ENCODE peak calls at places on chromosomes 3 and 15, in five cellular contexts. One of them, this sample, is unnamed.

GRCh38 chr3:150371741-150372254 is 36.3 kb upstream of the TSC22D2 start:
- DNase-seq in activated CD8-positive, alpha-beta memory T cell treated with anti-CD3 and anti-CD28 coated beads, Interleukin-2, amount 50 U/mL, for 48 hours: no peak
- DNase-seq in hypothalamus: no peak
- DNase-seq in activated T-cell treated with anti-CD3 and anti-CD28 coated beads for 48 hours: no peak
- DNase-seq in activated CD4-positive, CD25-positive, alpha-beta regulatory T cell: no peak
- DNase-seq in this sample: peak; percentile 75

GRCh38 chr3:159260049-159260662 is 458.3 kb downstream of the MFSD1 start:
- DNase-seq in activated CD8-positive, alpha-beta memory T cell treated with anti-CD3 and anti-CD28 coated beads, Interleukin-2, amount 50 U/mL, for 48 hours: no peak
- DNase-seq in hypothalamus: no peak
- DNase-seq in activated T-cell treated with anti-CD3 and anti-CD28 coated beads for 48 hours: no peak
- DNase-seq in activated CD4-positive, CD25-positive, alpha-beta regulatory T cell: no peak
- DNase-seq in this sample: peak; percentile 36

GRCh38 chr15:74132681-74133070 is 2.3 kb downstream of the ISLR2 start:
- DNase-seq in activated CD8-positive, alpha-beta memory T cell treated with anti-CD3 and anti-CD28 coated beads, Interleukin-2, amount 50 U/mL, for 48 hours: peak; percentile 59
- DNase-seq in hypothalamus: no peak
- DNase-seq in activated T-cell treated with anti-CD3 and anti-CD28 coated beads for 48 hours: no peak
- DNase-seq in activated CD4-positive, CD25-positive, alpha-beta regulatory T cell: no peak
- DNase-seq in this sample: no peak

GRCh38 chr3:15148614-15149013 is 49.7 kb upstream of the RBSN start:
- DNase-seq in activated CD8-positive, alpha-beta memory T cell treated with anti-CD3 and anti-CD28 coated beads, Interleukin-2, amount 50 U/mL, for 48 hours: no peak
- DNase-seq in hypothalamus: no peak
- DNase-seq in activated T-cell treated with anti-CD3 and anti-CD28 coated beads for 48 hours: no peak
- DNase-seq in activated CD4-positive, CD25-positive, alpha-beta regulatory T cell: no peak
- DNase-seq in this sample: peak; percentile 3

GRCh38 chr3:183500349-183500748 is 55.2 kb downstream of the KLHL6 start:
- DNase-seq in activated CD8-positive, alpha-beta memory T cell treated with anti-CD3 and anti-CD28 coated beads, Interleukin-2, amount 50 U/mL, for 48 hours: no peak
- DNase-seq in hypothalamus: no peak
- DNase-seq in activated T-cell treated with anti-CD3 and anti-CD28 coated beads for 48 hours: no peak
- DNase-seq in activated CD4-positive, CD25-positive, alpha-beta regulatory T cell: no peak
- DNase-seq in this sample: no peak

GRCh38 chr3:46059432-46059831 is 32.1 kb upstream of the XCR1 start:
- DNase-seq in activated CD8-positive, alpha-beta memory T cell treated with anti-CD3 and anti-CD28 coated beads, Interleukin-2, amount 50 U/mL, for 48 hours: no peak
- DNase-seq in hypothalamus: no peak
- DNase-seq in activated T-cell treated with anti-CD3 and anti-CD28 coated beads for 48 hours: no peak
- DNase-seq in activated CD4-positive, CD25-positive, alpha-beta regulatory T cell: no peak
- DNase-seq in this sample: no peak

GRCh38 chr3:134449277-134449676 is 36.5 kb downstream of the ANAPC13 start:
- DNase-seq in activated CD8-positive, alpha-beta memory T cell treated with anti-CD3 and anti-CD28 coated beads, Interleukin-2, amount 50 U/mL, for 48 hours: no peak
- DNase-seq in hypothalamus: no peak
- DNase-seq in activated T-cell treated with anti-CD3 and anti-CD28 coated beads for 48 hours: no peak
- DNase-seq in activated CD4-positive, CD25-positive, alpha-beta regulatory T cell: no peak
- DNase-seq in this sample: no peak

GRCh38 chr3:53819163-53819868 is 26.9 kb downstream of the CHDH start:
- DNase-seq in activated CD8-positive, alpha-beta memory T cell treated with anti-CD3 and anti-CD28 coated beads, Interleukin-2, amount 50 U/mL, for 48 hours: peak; percentile 20
- DNase-seq in hypothalamus: no peak
- DNase-seq in activated T-cell treated with anti-CD3 and anti-CD28 coated beads for 48 hours: no peak
- DNase-seq in activated CD4-positive, CD25-positive, alpha-beta regulatory T cell: no peak
- DNase-seq in this sample: no peak

GRCh38 chr15:67472957-67473356 is 48.0 kb upstream of the C15orf61 start:
- DNase-seq in activated CD8-positive, alpha-beta memory T cell treated with anti-CD3 and anti-CD28 coated beads, Interleukin-2, amount 50 U/mL, for 48 hours: no peak
- DNase-seq in hypothalamus: no peak
- DNase-seq in activated T-cell treated with anti-CD3 and anti-CD28 coated beads for 48 hours: no peak
- DNase-seq in activated CD4-positive, CD25-positive, alpha-beta regulatory T cell: no peak
- DNase-seq in this sample: no peak

GRCh38 chr3:4340411-4341335 is 37.5 kb downstream of the SETMAR start:
- DNase-seq in activated CD8-positive, alpha-beta memory T cell treated with anti-CD3 and anti-CD28 coated beads, Interleukin-2, amount 50 U/mL, for 48 hours: no peak
- DNase-seq in hypothalamus: no peak
- DNase-seq in activated T-cell treated with anti-CD3 and anti-CD28 coated beads for 48 hours: no peak
- DNase-seq in activated CD4-positive, CD25-positive, alpha-beta regulatory T cell: no peak
- DNase-seq in this sample: no peak

GRCh38 chr3:25744477-25744876 is 38.8 kb downstream of the NGLY1 start:
- DNase-seq in activated CD8-positive, alpha-beta memory T cell treated with anti-CD3 and anti-CD28 coated beads, Interleukin-2, amount 50 U/mL, for 48 hours: no peak
- DNase-seq in hypothalamus: no peak
- DNase-seq in activated T-cell treated with anti-CD3 and anti-CD28 coated beads for 48 hours: no peak
- DNase-seq in activated CD4-positive, CD25-positive, alpha-beta regulatory T cell: no peak
- DNase-seq in this sample: no peak

GRCh38 chr15:40471778-40472130 is 970 bp downstream of the CHST14 start:
- DNase-seq in activated CD8-positive, alpha-beta memory T cell treated with anti-CD3 and anti-CD28 coated beads, Interleukin-2, amount 50 U/mL, for 48 hours: peak; percentile 63
- DNase-seq in hypothalamus: no peak
- DNase-seq in activated T-cell treated with anti-CD3 and anti-CD28 coated beads for 48 hours: no peak
- DNase-seq in activated CD4-positive, CD25-positive, alpha-beta regulatory T cell: no peak
- DNase-seq in this sample: no peak

GRCh38 chr15:75672646-75673425 is 25.1 kb downstream of the SNX33 start:
- DNase-seq in activated CD8-positive, alpha-beta memory T cell treated with anti-CD3 and anti-CD28 coated beads, Interleukin-2, amount 50 U/mL, for 48 hours: no peak
- DNase-seq in hypothalamus: no peak
- DNase-seq in activated T-cell treated with anti-CD3 and anti-CD28 coated beads for 48 hours: no peak
- DNase-seq in activated CD4-positive, CD25-positive, alpha-beta regulatory T cell: no peak
- DNase-seq in this sample: no peak

GRCh38 chr3:186216903-186217819 is 108.3 kb upstream of the ETV5 start:
- DNase-seq in activated CD8-positive, alpha-beta memory T cell treated with anti-CD3 and anti-CD28 coated beads, Interleukin-2, amount 50 U/mL, for 48 hours: no peak
- DNase-seq in hypothalamus: no peak
- DNase-seq in activated T-cell treated with anti-CD3 and anti-CD28 coated beads for 48 hours: no peak
- DNase-seq in activated CD4-positive, CD25-positive, alpha-beta regulatory T cell: no peak
- DNase-seq in this sample: no peak

GRCh38 chr3:133894334-133895207 is 1.1 kb downstream of the RAB6B start:
- DNase-seq in activated CD8-positive, alpha-beta memory T cell treated with anti-CD3 and anti-CD28 coated beads, Interleukin-2, amount 50 U/mL, for 48 hours: no peak
- DNase-seq in hypothalamus: no peak
- DNase-seq in activated T-cell treated with anti-CD3 and anti-CD28 coated beads for 48 hours: no peak
- DNase-seq in activated CD4-positive, CD25-positive, alpha-beta regulatory T cell: no peak
- DNase-seq in this sample: no peak

GRCh38 chr3:42518800-42519567 is 16.5 kb downstream of the VIPR1 start:
- DNase-seq in activated CD8-positive, alpha-beta memory T cell treated with anti-CD3 and anti-CD28 coated beads, Interleukin-2, amount 50 U/mL, for 48 hours: no peak
- DNase-seq in hypothalamus: no peak
- DNase-seq in activated T-cell treated with anti-CD3 and anti-CD28 coated beads for 48 hours: no peak
- DNase-seq in activated CD4-positive, CD25-positive, alpha-beta regulatory T cell: no peak
- DNase-seq in this sample: no peak

GRCh38 chr15:40737048-40737447 is 18.0 kb downstream of the RMDN3 start:
- DNase-seq in activated CD8-positive, alpha-beta memory T cell treated with anti-CD3 and anti-CD28 coated beads, Interleukin-2, amount 50 U/mL, for 48 hours: no peak
- DNase-seq in hypothalamus: no peak
- DNase-seq in activated T-cell treated with anti-CD3 and anti-CD28 coated beads for 48 hours: no peak
- DNase-seq in activated CD4-positive, CD25-positive, alpha-beta regulatory T cell: no peak
- DNase-seq in this sample: no peak

GRCh38 chr3:149385617-149386298 is 8.3 kb upstream of the TM4SF1 start:
- DNase-seq in activated CD8-positive, alpha-beta memory T cell treated with anti-CD3 and anti-CD28 coated beads, Interleukin-2, amount 50 U/mL, for 48 hours: no peak
- DNase-seq in hypothalamus: no peak
- DNase-seq in activated T-cell treated with anti-CD3 and anti-CD28 coated beads for 48 hours: no peak
- DNase-seq in activated CD4-positive, CD25-positive, alpha-beta regulatory T cell: no peak
- DNase-seq in this sample: no peak

GRCh38 chr3:15612001-15612400 is 10.5 kb downstream of the BTD start:
- DNase-seq in activated CD8-positive, alpha-beta memory T cell treated with anti-CD3 and anti-CD28 coated beads, Interleukin-2, amount 50 U/mL, for 48 hours: no peak
- DNase-seq in hypothalamus: no peak
- DNase-seq in activated T-cell treated with anti-CD3 and anti-CD28 coated beads for 48 hours: no peak
- DNase-seq in activated CD4-positive, CD25-positive, alpha-beta regulatory T cell: no peak
- DNase-seq in this sample: no peak

GRCh38 chr3:98823791-98824190 is 60.7 kb downstream of the ST3GAL6 start:
- DNase-seq in activated CD8-positive, alpha-beta memory T cell treated with anti-CD3 and anti-CD28 coated beads, Interleukin-2, amount 50 U/mL, for 48 hours: no peak
- DNase-seq in hypothalamus: no peak
- DNase-seq in activated T-cell treated with anti-CD3 and anti-CD28 coated beads for 48 hours: no peak
- DNase-seq in activated CD4-positive, CD25-positive, alpha-beta regulatory T cell: no peak
- DNase-seq in this sample: no peak

GRCh38 chr3:59432676-59433075 is 382.9 kb upstream of the CFAP20DC start:
- DNase-seq in activated CD8-positive, alpha-beta memory T cell treated with anti-CD3 and anti-CD28 coated beads, Interleukin-2, amount 50 U/mL, for 48 hours: no peak
- DNase-seq in hypothalamus: no peak
- DNase-seq in activated T-cell treated with anti-CD3 and anti-CD28 coated beads for 48 hours: no peak
- DNase-seq in activated CD4-positive, CD25-positive, alpha-beta regulatory T cell: no peak
- DNase-seq in this sample: no peak

GRCh38 chr15:67148196-67148701 is 82.8 kb downstream of the SMAD3 start:
- DNase-seq in activated CD8-positive, alpha-beta memory T cell treated with anti-CD3 and anti-CD28 coated beads, Interleukin-2, amount 50 U/mL, for 48 hours: no peak
- DNase-seq in hypothalamus: no peak
- DNase-seq in activated T-cell treated with anti-CD3 and anti-CD28 coated beads for 48 hours: no peak
- DNase-seq in activated CD4-positive, CD25-positive, alpha-beta regulatory T cell: no peak
- DNase-seq in this sample: peak; percentile 39

GRCh38 chr3:63976166-63976861 is 47.0 kb downstream of the PSMD6 start:
- DNase-seq in activated CD8-positive, alpha-beta memory T cell treated with anti-CD3 and anti-CD28 coated beads, Interleukin-2, amount 50 U/mL, for 48 hours: no peak
- DNase-seq in hypothalamus: no peak
- DNase-seq in activated T-cell treated with anti-CD3 and anti-CD28 coated beads for 48 hours: no peak
- DNase-seq in activated CD4-positive, CD25-positive, alpha-beta regulatory T cell: no peak
- DNase-seq in this sample: peak; percentile 58

GRCh38 chr3:43161684-43162512 is 56.0 kb upstream of the POMGNT2 start:
- DNase-seq in activated CD8-positive, alpha-beta memory T cell treated with anti-CD3 and anti-CD28 coated beads, Interleukin-2, amount 50 U/mL, for 48 hours: no peak
- DNase-seq in hypothalamus: no peak
- DNase-seq in activated T-cell treated with anti-CD3 and anti-CD28 coated beads for 48 hours: no peak
- DNase-seq in activated CD4-positive, CD25-positive, alpha-beta regulatory T cell: no peak
- DNase-seq in this sample: peak; percentile 49

GRCh38 chr3:139281096-139281495 is 62.7 kb upstream of the MRPS22 start:
- DNase-seq in activated CD8-positive, alpha-beta memory T cell treated with anti-CD3 and anti-CD28 coated beads, Interleukin-2, amount 50 U/mL, for 48 hours: no peak
- DNase-seq in hypothalamus: no peak
- DNase-seq in activated T-cell treated with anti-CD3 and anti-CD28 coated beads for 48 hours: no peak
- DNase-seq in activated CD4-positive, CD25-positive, alpha-beta regulatory T cell: no peak
- DNase-seq in this sample: no peak

GRCh38 chr3:158097571-158098553 is 8.4 kb downstream of the SHOX2 start:
- DNase-seq in activated CD8-positive, alpha-beta memory T cell treated with anti-CD3 and anti-CD28 coated beads, Interleukin-2, amount 50 U/mL, for 48 hours: peak; percentile 84
- DNase-seq in hypothalamus: no peak
- DNase-seq in activated T-cell treated with anti-CD3 and anti-CD28 coated beads for 48 hours: peak; percentile 71
- DNase-seq in activated CD4-positive, CD25-positive, alpha-beta regulatory T cell: peak; percentile 26
- DNase-seq in this sample: peak; percentile 95

This sample was measured in HTR-8/SVneo.